ENCODE peak calls at places on chromosomes 12 and 14, in five cellular contexts. One of them, this sample, is unnamed.

GRCh38 chr12:76764856-76765255 is 941 bp downstream of the ZDHHC17 start:
- DNase-seq in central memory CD4-positive, alpha-beta T cell: no peak
- DNase-seq in T-helper 9 cell: no peak
- DNase-seq in activated CD8-positive, alpha-beta memory T cell treated with anti-CD3 and anti-CD28 coated beads for 24 hours: no peak
- DNase-seq in globus pallidus: peak; percentile 45
- DNase-seq in this sample: no peak

GRCh38 chr12:66963901-66964300 is 285.0 kb upstream of the GRIP1 start:
- DNase-seq in central memory CD4-positive, alpha-beta T cell: no peak
- DNase-seq in T-helper 9 cell: no peak
- DNase-seq in activated CD8-positive, alpha-beta memory T cell treated with anti-CD3 and anti-CD28 coated beads for 24 hours: no peak
- DNase-seq in globus pallidus: no peak
- DNase-seq in this sample: no peak

GRCh38 chr12:47207005-47207717 is 127.4 kb upstream of the AMIGO2 start:
- DNase-seq in T-helper 9 cell: no peak
- DNase-seq in globus pallidus: peak; percentile 13
- DNase-seq in activated CD8-positive, alpha-beta memory T cell treated with anti-CD3 and anti-CD28 coated beads for 24 hours: no peak
- DNase-seq in central memory CD4-positive, alpha-beta T cell: peak; percentile 54
- DNase-seq in this sample: no peak

GRCh38 chr12:50119387-50119786 is 7.4 kb downstream of the COX14 start:
- DNase-seq in globus pallidus: no peak
- DNase-seq in T-helper 9 cell: no peak
- DNase-seq in activated CD8-positive, alpha-beta memory T cell treated with anti-CD3 and anti-CD28 coated beads for 24 hours: no peak
- DNase-seq in central memory CD4-positive, alpha-beta T cell: no peak
- DNase-seq in this sample: no peak

GRCh38 chr12:70724444-70724843 is 87.2 kb upstream of the PTPRB start:
- DNase-seq in globus pallidus: no peak
- DNase-seq in T-helper 9 cell: no peak
- DNase-seq in central memory CD4-positive, alpha-beta T cell: no peak
- DNase-seq in activated CD8-positive, alpha-beta memory T cell treated with anti-CD3 and anti-CD28 coated beads for 24 hours: no peak
- DNase-seq in this sample: no peak

GRCh38 chr12:122368361-122369073 is 54.0 kb downstream of the CLIP1 start:
- DNase-seq in T-helper 9 cell: no peak
- DNase-seq in activated CD8-positive, alpha-beta memory T cell treated with anti-CD3 and anti-CD28 coated beads for 24 hours: no peak
- DNase-seq in central memory CD4-positive, alpha-beta T cell: no peak
- DNase-seq in globus pallidus: no peak
- DNase-seq in this sample: no peak

GRCh38 chr12:57902371-57903042 is 38.9 kb upstream of the ATP23 start:
- DNase-seq in globus pallidus: peak; percentile 40
- DNase-seq in activated CD8-positive, alpha-beta memory T cell treated with anti-CD3 and anti-CD28 coated beads for 24 hours: no peak
- DNase-seq in central memory CD4-positive, alpha-beta T cell: no peak
- DNase-seq in T-helper 9 cell: no peak
- DNase-seq in this sample: no peak

GRCh38 chr14:53441789-53442188 is 288.7 kb upstream of the DDHD1 start:
- DNase-seq in globus pallidus: no peak
- DNase-seq in activated CD8-positive, alpha-beta memory T cell treated with anti-CD3 and anti-CD28 coated beads for 24 hours: no peak
- DNase-seq in T-helper 9 cell: no peak
- DNase-seq in central memory CD4-positive, alpha-beta T cell: no peak
- DNase-seq in this sample: no peak

GRCh38 chr12:70719672-70720420 is 82.6 kb upstream of the PTPRB start:
- DNase-seq in T-helper 9 cell: no peak
- DNase-seq in central memory CD4-positive, alpha-beta T cell: no peak
- DNase-seq in globus pallidus: peak; percentile 53
- DNase-seq in activated CD8-positive, alpha-beta memory T cell treated with anti-CD3 and anti-CD28 coated beads for 24 hours: peak; percentile 63
- DNase-seq in this sample: peak; percentile 10

GRCh38 chr12:95200128-95200973 is 16.9 kb downstream of the FGD6 start:
- DNase-seq in activated CD8-positive, alpha-beta memory T cell treated with anti-CD3 and anti-CD28 coated beads for 24 hours: no peak
- DNase-seq in central memory CD4-positive, alpha-beta T cell: no peak
- DNase-seq in globus pallidus: no peak
- DNase-seq in T-helper 9 cell: no peak
- DNase-seq in this sample: no peak

GRCh38 chr14:52000631-52001030 is 11.3 kb downstream of the RTRAF start:
- DNase-seq in globus pallidus: no peak
- DNase-seq in activated CD8-positive, alpha-beta memory T cell treated with anti-CD3 and anti-CD28 coated beads for 24 hours: no peak
- DNase-seq in T-helper 9 cell: no peak
- DNase-seq in central memory CD4-positive, alpha-beta T cell: no peak
- DNase-seq in this sample: no peak

GRCh38 chr14:79028281-79028680 is 858.1 kb downstream of the NRXN3 start:
- DNase-seq in T-helper 9 cell: no peak
- DNase-seq in globus pallidus: no peak
- DNase-seq in central memory CD4-positive, alpha-beta T cell: no peak
- DNase-seq in activated CD8-positive, alpha-beta memory T cell treated with anti-CD3 and anti-CD28 coated beads for 24 hours: no peak
- DNase-seq in this sample: no peak

GRCh38 chr14:104550340-104550848 is 29.2 kb upstream of the C14orf180 start:
- DNase-seq in activated CD8-positive, alpha-beta memory T cell treated with anti-CD3 and anti-CD28 coated beads for 24 hours: no peak
- DNase-seq in globus pallidus: no peak
- DNase-seq in central memory CD4-positive, alpha-beta T cell: no peak
- DNase-seq in T-helper 9 cell: no peak
- DNase-seq in this sample: no peak

GRCh38 chr12:62930546-62931425 is 4.2 kb downstream of the PPM1H start:
- DNase-seq in T-helper 9 cell: no peak
- DNase-seq in activated CD8-positive, alpha-beta memory T cell treated with anti-CD3 and anti-CD28 coated beads for 24 hours: no peak
- DNase-seq in central memory CD4-positive, alpha-beta T cell: no peak
- DNase-seq in globus pallidus: no peak
- DNase-seq in this sample: no peak

GRCh38 chr14:104895786-104896642 is 28.7 kb upstream of the PLD4 start:
- DNase-seq in activated CD8-positive, alpha-beta memory T cell treated with anti-CD3 and anti-CD28 coated beads for 24 hours: no peak
- DNase-seq in T-helper 9 cell: no peak
- DNase-seq in globus pallidus: no peak
- DNase-seq in central memory CD4-positive, alpha-beta T cell: no peak
- DNase-seq in this sample: no peak

GRCh38 chr12:41819948-41820347 is 324.7 kb downstream of the GXYLT1 start:
- DNase-seq in central memory CD4-positive, alpha-beta T cell: no peak
- DNase-seq in globus pallidus: no peak
- DNase-seq in T-helper 9 cell: no peak
- DNase-seq in activated CD8-positive, alpha-beta memory T cell treated with anti-CD3 and anti-CD28 coated beads for 24 hours: no peak
- DNase-seq in this sample: no peak

GRCh38 chr12:122028165-122028591 is 6.5 kb downstream of the BCL7A start:
- DNase-seq in central memory CD4-positive, alpha-beta T cell: no peak
- DNase-seq in activated CD8-positive, alpha-beta memory T cell treated with anti-CD3 and anti-CD28 coated beads for 24 hours: no peak
- DNase-seq in globus pallidus: peak; percentile 40
- DNase-seq in T-helper 9 cell: no peak
- DNase-seq in this sample: no peak

GRCh38 chr12:112419269-112420133 is 754 bp downstream of the PTPN11 start:
- DNase-seq in T-helper 9 cell: no peak
- DNase-seq in activated CD8-positive, alpha-beta memory T cell treated with anti-CD3 and anti-CD28 coated beads for 24 hours: no peak
- DNase-seq in globus pallidus: no peak
- DNase-seq in central memory CD4-positive, alpha-beta T cell: no peak
- DNase-seq in this sample: no peak

GRCh38 chr12:57518920-57519757 is 1.2 kb downstream of the DDIT3 start:
- DNase-seq in activated CD8-positive, alpha-beta memory T cell treated with anti-CD3 and anti-CD28 coated beads for 24 hours: peak; percentile 73
- DNase-seq in T-helper 9 cell: no peak
- DNase-seq in central memory CD4-positive, alpha-beta T cell: no peak
- DNase-seq in globus pallidus: no peak
- DNase-seq in this sample: no peak

GRCh38 chr14:48937796-48938195 is 648.4 kb downstream of the RPS29 start:
- DNase-seq in central memory CD4-positive, alpha-beta T cell: no peak
- DNase-seq in T-helper 9 cell: no peak
- DNase-seq in activated CD8-positive, alpha-beta memory T cell treated with anti-CD3 and anti-CD28 coated beads for 24 hours: no peak
- DNase-seq in globus pallidus: peak; percentile 2
- DNase-seq in this sample: no peak

GRCh38 chr12:19474147-19474546 is 34.9 kb downstream of the AEBP2 start:
- DNase-seq in T-helper 9 cell: no peak
- DNase-seq in globus pallidus: no peak
- DNase-seq in activated CD8-positive, alpha-beta memory T cell treated with anti-CD3 and anti-CD28 coated beads for 24 hours: no peak
- DNase-seq in central memory CD4-positive, alpha-beta T cell: no peak
- DNase-seq in this sample: no peak

GRCh38 chr12:98179151-98179550 is 336.2 kb upstream of the TMPO start:
- DNase-seq in activated CD8-positive, alpha-beta memory T cell treated with anti-CD3 and anti-CD28 coated beads for 24 hours: no peak
- DNase-seq in globus pallidus: no peak
- DNase-seq in T-helper 9 cell: no peak
- DNase-seq in central memory CD4-positive, alpha-beta T cell: no peak
- DNase-seq in this sample: no peak

GRCh38 chr14:96287856-96288255 is 31.8 kb downstream of the BDKRB1 start:
- DNase-seq in activated CD8-positive, alpha-beta memory T cell treated with anti-CD3 and anti-CD28 coated beads for 24 hours: no peak
- DNase-seq in T-helper 9 cell: no peak
- DNase-seq in globus pallidus: no peak
- DNase-seq in central memory CD4-positive, alpha-beta T cell: no peak
- DNase-seq in this sample: no peak